ENCODE peak calls at places on chromosomes 12 and 14, in four cellular contexts. A is left lung, Y is NB4, D is stomach. L is an unnamed sample.

GRCh38 chr12:1914116-1914911 is 4.1 kb downstream of the CACNA2D4 start:
- DNase-seq in D (peak), A (no peak), Y (peak), L (no peak)

GRCh38 chr12:10366875-10367274 is 23.0 kb downstream of the KLRK1 start:
- DNase-seq in Y (peak), A (no peak), D (no peak), L (no peak)

GRCh38 chr12:40103043-40103442 is 2.8 kb downstream of the SLC2A13 start:
- DNase-seq in Y (no peak), D (no peak), A (no peak), L (no peak)

GRCh38 chr14:26173581-26173980 is 424.3 kb downstream of the NOVA1 start:
- DNase-seq in Y (no peak), D (no peak), A (no peak), L (no peak)

GRCh38 chr12:46585854-46586621 is 213.5 kb upstream of the SLC38A2 start:
- DNase-seq in A (peak), Y (peak), D (peak), L (no peak)

GRCh38 chr14:29236848-29237247 is 470.3 kb downstream of the FOXG1 start:
- DNase-seq in Y (no peak), D (no peak), A (no peak), L (no peak)

GRCh38 chr14:104117341-104118005 is 20.9 kb upstream of the KIF26A start:
- DNase-seq in Y (no peak), A (no peak), D (peak), L (peak)

GRCh38 chr12:23666866-23667265 is 282.6 kb downstream of the SOX5 start:
- DNase-seq in A (no peak), D (no peak), Y (no peak), L (no peak)

GRCh38 chr12:67541625-67541991 is 106.9 kb upstream of the DYRK2 start:
- DNase-seq in D (peak), A (no peak), Y (no peak), L (no peak)

GRCh38 chr12:30863839-30864238 is 62.7 kb upstream of the TSPAN11 start:
- DNase-seq in A (no peak), Y (no peak), D (no peak), L (no peak)

GRCh38 chr12:27245039-27245438 is 953 bp downstream of the STK38L start:
- DNase-seq in A (no peak), Y (peak), D (no peak), L (no peak)

GRCh38 chr12:19482551-19483109 is 43.3 kb downstream of the AEBP2 start:
- DNase-seq in Y (peak), D (no peak), A (peak), L (no peak)

GRCh38 chr12:109126781-109127180 is 10.4 kb downstream of the ACACB start:
- DNase-seq in Y (no peak), D (no peak), A (no peak), L (no peak)

GRCh38 chr14:69536976-69537375 is 37.7 kb downstream of the CCDC177 start:
- DNase-seq in Y (no peak), A (no peak), D (no peak), L (no peak)

GRCh38 chr12:115306380-115306779 is 622.4 kb upstream of the TBX3 start:
- DNase-seq in D (no peak), Y (no peak), A (no peak), L (no peak)

GRCh38 chr12:91913651-91914050 is 232.0 kb downstream of the BTG1 start:
- DNase-seq in Y (no peak), D (no peak), A (no peak), L (no peak)

GRCh38 chr14:85421166-85421877 is 108.6 kb upstream of the FLRT2 start:
- DNase-seq in A (no peak), Y (peak), D (no peak), L (no peak)

GRCh38 chr14:101233861-101234587 is 327.3 kb upstream of the DIO3 start:
- DNase-seq in Y (no peak), A (peak), D (no peak), L (no peak)

GRCh38 chr14:94904636-94905035 is 134.7 kb upstream of the GSC start:
- DNase-seq in Y (no peak), D (no peak), A (no peak), L (no peak)

GRCh38 chr12:99985631-99986030 is 895 bp upstream of the ANKS1B start:
- DNase-seq in D (no peak), Y (peak), A (no peak), L (no peak)

GRCh38 chr12:64098709-64099354 is 123.3 kb downstream of the KICS2 start:
- DNase-seq in Y (no peak), A (no peak), D (no peak), L (no peak)

GRCh38 chr12:109588461-109589239 is 15.1 kb downstream of the MVK start:
- DNase-seq in Y (no peak), D (no peak), A (peak), L (no peak)

GRCh38 chr14:23817164-23817767 is 136.3 kb upstream of the DHRS4 start:
- DNase-seq in A (no peak), D (no peak), Y (no peak), L (no peak)

GRCh38 chr14:85578925-85579324 is 49.0 kb downstream of the FLRT2 start:
- DNase-seq in A (no peak), Y (no peak), D (no peak), L (no peak)

GRCh38 chr14:61472801-61473376 is 151.5 kb downstream of the PRKCH start:
- DNase-seq in A (no peak), D (no peak), Y (peak), L (no peak)

GRCh38 chr14:34450542-34450915 is 11.5 kb downstream of the SPTSSA start:
- DNase-seq in D (no peak), Y (no peak), A (no peak), L (no peak)

GRCh38 chr12:126076515-126076914 is 1011.3 kb downstream of the AACS start:
- DNase-seq in A (no peak), Y (no peak), D (no peak), L (no peak)
- TF ChIP-seq CTCF in A (no peak), Y (no peak), D (no peak), L (no peak)

GRCh38 chr12:3314306-3314663 is 176.7 kb upstream of the PRMT8 start:
- DNase-seq in Y (no peak), A (no peak), D (no peak), L (no peak)
- TF ChIP-seq CTCF in Y (no peak), A (no peak), D (no peak), L (no peak)

DNA sequence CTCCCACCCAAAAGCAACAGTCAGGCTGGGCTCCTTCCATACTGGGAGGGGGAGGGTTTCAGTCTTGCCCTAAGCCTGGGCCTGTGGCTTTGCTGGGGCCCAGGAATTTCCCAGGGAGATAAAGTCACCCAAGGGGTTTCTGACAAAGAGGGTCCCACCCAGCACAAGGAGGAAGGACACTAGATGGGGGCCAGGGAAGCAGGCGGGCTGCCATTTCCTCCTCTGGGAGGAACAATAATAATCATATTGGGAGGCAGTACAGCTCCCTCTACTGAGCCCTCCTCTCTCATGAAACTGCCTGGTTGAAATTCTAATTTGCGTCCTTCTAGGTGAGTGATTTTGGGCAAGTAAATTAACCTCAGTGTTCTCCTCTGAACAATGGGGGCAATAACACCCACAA is 7.9 kb downstream of the SLC8B1 start:
- DNase-seq in Y (no peak), A (no peak), D (no peak), L (no peak)
- TF ChIP-seq CTCF in Y (no peak), A (no peak), D (no peak), L (peak)

GRCh38 chr12:112297188-112297587 is 85.0 kb downstream of the HECTD4 start:
- DNase-seq in Y (no peak), A (no peak), D (no peak), L (no peak)

GRCh38 chr12:112296183-112296582 is 86.0 kb downstream of the HECTD4 start:
- DNase-seq in Y (no peak), D (no peak), A (no peak), L (no peak)

GRCh38 chr12:112299704-112300103 is 82.5 kb downstream of the HECTD4 start:
- DNase-seq in Y (no peak), D (no peak), A (no peak), L (no peak)

GRCh38 chr12:112294793-112295192 is 87.4 kb downstream of the HECTD4 start:
- DNase-seq in Y (peak), D (no peak), A (no peak), L (no peak)
- TF ChIP-seq CTCF in Y (no peak), D (no peak), A (no peak), L (peak)

DNA sequence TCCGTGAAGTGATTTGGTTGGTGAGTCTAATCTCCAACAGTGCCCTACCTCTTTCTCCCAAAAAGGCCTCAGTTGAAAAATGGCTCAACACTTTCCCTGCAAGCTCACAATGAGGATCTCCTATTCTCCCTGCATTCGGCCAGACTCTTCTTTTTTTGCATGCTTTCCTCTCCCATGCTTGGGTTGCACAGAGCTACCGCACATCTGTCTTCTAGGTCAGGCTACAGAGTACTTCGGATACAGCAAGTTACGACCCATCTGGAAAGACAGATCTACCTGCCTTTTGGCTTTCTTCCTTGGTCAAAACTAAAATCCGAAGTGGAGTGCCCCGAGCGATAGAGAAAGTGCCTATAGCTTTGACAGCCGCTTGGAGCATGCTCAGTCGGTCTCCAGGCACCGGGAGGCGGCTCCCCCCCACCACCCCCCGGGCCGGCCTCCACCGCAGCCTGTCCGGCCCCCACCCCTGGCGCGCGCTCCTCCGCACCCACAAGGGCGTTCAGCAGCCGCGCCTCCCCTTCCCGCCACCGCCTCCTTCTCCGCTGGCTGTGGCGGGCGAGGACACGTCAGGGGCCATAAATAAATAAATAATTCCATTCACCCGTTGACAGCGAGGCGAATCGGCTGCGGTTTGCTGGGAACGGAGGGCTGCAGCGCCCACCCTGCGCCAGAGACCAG is at the start of gene SLC16A7:
- DNase-seq in A (peak), D (peak), Y (peak), L (peak)
- TF ChIP-seq CTCF in A (no peak), D (no peak), Y (no peak), L (peak)